ENCODE peak calls at places on chromosomes 3 and 15, in six cellular contexts. D, G, J, L, E and C are unnamed samples.

GRCh38 chr15:74041777-74042435 is 40.4 kb downstream of the GOLGA6A start:
- DNase-seq in L (no peak), E (no peak), J (no peak), G (no peak), D (no peak), C (no peak)

GRCh38 chr3:195597848-195598247 is 14.1 kb upstream of the APOD start:
- DNase-seq in D (no peak), E (no peak), G (no peak), L (no peak), J (no peak), C (no peak)

GRCh38 chr3:52705688-52706686 is at the start of the genes GLT8D1 and SPCS1:
- DNase-seq in L (peak; percentile 93), J (peak; percentile 87), G (peak; percentile 96), E (peak; percentile 71), D (peak; percentile 68), C (peak; percentile 78)

GRCh38 chr15:57158589-57158988 is 217.7 kb upstream of the CGNL1 start:
- DNase-seq in E (no peak), L (no peak), D (no peak), G (no peak), J (no peak), C (no peak)

GRCh38 chr3:111861396-111861795 is 2.3 kb downstream of the PHLDB2 start:
- DNase-seq in E (no peak), G (no peak), J (no peak), L (no peak), D (no peak), C (no peak)

GRCh38 chr3:71489315-71489761 is 94.2 kb downstream of the FOXP1 start:
- DNase-seq in D (no peak), J (no peak), E (no peak), L (no peak), G (no peak), C (no peak)

GRCh38 chr3:28800203-28800602 is 451.6 kb upstream of the AZI2 start:
- DNase-seq in G (no peak), J (no peak), E (no peak), D (no peak), L (no peak), C (no peak)

GRCh38 chr15:60395276-60396011 is 2.3 kb downstream of the ANXA2 start:
- DNase-seq in J (no peak), G (no peak), L (no peak), E (no peak), D (no peak), C (no peak)

GRCh38 chr15:44023176-44023575 is 171.9 kb downstream of the FRMD5 start:
- DNase-seq in D (no peak), E (no peak), J (no peak), G (no peak), L (no peak), C (no peak)

GRCh38 chr3:134864644-134865043 is 69.6 kb downstream of the EPHB1 start:
- DNase-seq in E (no peak), D (no peak), G (no peak), J (no peak), L (peak; percentile 43), C (no peak)

GRCh38 chr15:81754078-81754477 is 291.7 kb downstream of the MEX3B start:
- DNase-seq in L (no peak), J (no peak), G (no peak), E (no peak), D (no peak), C (no peak)

GRCh38 chr15:80411788-80412288 is 7.7 kb downstream of the ARNT2 start:
- DNase-seq in E (no peak), L (no peak), J (no peak), G (no peak), D (no peak), C (no peak)

GRCh38 chr15:60966316-60966715 is 262.8 kb downstream of the RORA start:
- DNase-seq in J (no peak), G (no peak), E (no peak), L (no peak), D (no peak), C (no peak)

GRCh38 chr3:74905478-74905877 is 291.0 kb upstream of the CNTN3 start:
- DNase-seq in G (no peak), D (no peak), J (no peak), L (no peak), E (no peak), C (no peak)